ENCODE peak calls at places on chromosomes 3 and 15, in four cellular contexts. D is transverse colon, P is psoas muscle, M is neuronal stem cell. Y is an unnamed sample.

GRCh38 chr15:27871078-27871695 is 227.9 kb downstream of the OCA2 start:
- DNase-seq in P (no peak), D (no peak), M (no peak), Y (no peak)

GRCh38 chr15:98551936-98552562 is 96.3 kb upstream of the IGF1R start:
- DNase-seq in M (no peak), P (no peak), D (no peak), Y (no peak)

GRCh38 chr3:128242818-128243601 is 89.7 kb downstream of the EEFSEC start:
- DNase-seq in M (no peak), P (no peak), D (no peak), Y (peak; percentile 51)

GRCh38 chr3:78905700-78906099 is 862.1 kb downstream of the ROBO1 start:
- DNase-seq in M (no peak), D (no peak), P (no peak), Y (no peak)

GRCh38 chr3:80357761-80358160 is 590.0 kb upstream of the ROBO1 start:
- DNase-seq in M (no peak), D (no peak), P (no peak), Y (no peak)

GRCh38 chr3:6526321-6526720 is 334.6 kb upstream of the GRM7 start:
- DNase-seq in M (no peak), P (no peak), D (no peak), Y (no peak)

GRCh38 chr3:153400641-153401040 is 238.6 kb downstream of the RAP2B start:
- DNase-seq in P (no peak), M (no peak), D (no peak), Y (no peak)

GRCh38 chr15:41596972-41597371 is 38.0 kb downstream of the TYRO3 start:
- DNase-seq in D (no peak), P (no peak), M (no peak), Y (no peak)

GRCh38 chr3:146555311-146555710 is 10.9 kb upstream of the PLSCR1 start:
- DNase-seq in M (no peak), D (no peak), P (no peak), Y (no peak)

GRCh38 chr15:36347272-36347864 is 232.1 kb upstream of the CDIN1 start:
- DNase-seq in M (no peak), P (no peak), D (no peak), Y (no peak)

GRCh38 chr15:66820474-66821258 is 118.6 kb downstream of the SMAD6 start:
- DNase-seq in P (no peak), M (no peak), D (no peak), Y (no peak)

GRCh38 chr3:38560284-38560683 is 64.1 kb downstream of the EXOG start:
- DNase-seq in P (peak; percentile 38), D (peak; percentile 4), M (no peak), Y (no peak)

GRCh38 chr3:131739211-131739610 is 236.4 kb upstream of the MRPL3 start:
- DNase-seq in M (no peak), D (no peak), P (no peak), Y (no peak)

GRCh38 chr3:125589743-125590142 is 5.6 kb downstream of the OSBPL11 start:
- DNase-seq in M (no peak), D (no peak), P (no peak), Y (no peak)

GRCh38 chr3:138935864-138936762 is 10.8 kb downstream of the FOXL2 start:
- DNase-seq in P (peak; percentile 90), M (peak; percentile 72), D (peak; percentile 69), Y (peak; percentile 98)

GRCh38 chr3:53230041-53230621 is 25.7 kb downstream of the TKT start:
- DNase-seq in D (no peak), P (peak; percentile 31), M (no peak), Y (peak; percentile 65)

GRCh38 chr3:30605005-30605404 is 1.4 kb upstream of the TGFBR2 start:
- DNase-seq in D (no peak), P (no peak), M (no peak), Y (no peak)

GRCh38 chr3:186318135-186318534 is 43.9 kb downstream of the DGKG start:
- DNase-seq in D (no peak), M (no peak), P (no peak), Y (no peak)

GRCh38 chr15:45186771-45187577 is 792 bp downstream of the SHF start:
- DNase-seq in D (no peak), P (no peak), M (no peak), Y (peak; percentile 66)
- H3K27ac ChIP-seq in D (peak overlapping the region; percentile 83), P (peak overlapping the region; percentile 32), M (peak overlapping the region; percentile 2), Y (no peak overlapping the region)

GRCh38 chr3:14119166-14119510 is 5.5 kb downstream of the CHCHD4 start:
- DNase-seq in P (no peak), D (no peak), M (no peak), Y (no peak)
- H3K27ac ChIP-seq in P (no peak overlapping the region), D (no peak overlapping the region), M (no peak overlapping the region), Y (no peak overlapping the region)

GRCh38 chr3:114308830-114309229 is 15.0 kb downstream of the TIGIT start:
- DNase-seq in P (no peak), M (no peak), D (peak; percentile 33), Y (no peak)

GRCh38 chr3:114308377-114308776 is 14.5 kb downstream of the TIGIT start:
- DNase-seq in M (no peak), D (no peak), P (no peak), Y (no peak)

GRCh38 chr3:114310701-114311100 is 16.9 kb downstream of the TIGIT start:
- DNase-seq in P (no peak), D (no peak), M (no peak), Y (no peak)

GRCh38 chr3:114307841-114308228 is 14.0 kb downstream of the TIGIT start:
- DNase-seq in M (no peak), D (no peak), P (no peak), Y (no peak)

DNA sequence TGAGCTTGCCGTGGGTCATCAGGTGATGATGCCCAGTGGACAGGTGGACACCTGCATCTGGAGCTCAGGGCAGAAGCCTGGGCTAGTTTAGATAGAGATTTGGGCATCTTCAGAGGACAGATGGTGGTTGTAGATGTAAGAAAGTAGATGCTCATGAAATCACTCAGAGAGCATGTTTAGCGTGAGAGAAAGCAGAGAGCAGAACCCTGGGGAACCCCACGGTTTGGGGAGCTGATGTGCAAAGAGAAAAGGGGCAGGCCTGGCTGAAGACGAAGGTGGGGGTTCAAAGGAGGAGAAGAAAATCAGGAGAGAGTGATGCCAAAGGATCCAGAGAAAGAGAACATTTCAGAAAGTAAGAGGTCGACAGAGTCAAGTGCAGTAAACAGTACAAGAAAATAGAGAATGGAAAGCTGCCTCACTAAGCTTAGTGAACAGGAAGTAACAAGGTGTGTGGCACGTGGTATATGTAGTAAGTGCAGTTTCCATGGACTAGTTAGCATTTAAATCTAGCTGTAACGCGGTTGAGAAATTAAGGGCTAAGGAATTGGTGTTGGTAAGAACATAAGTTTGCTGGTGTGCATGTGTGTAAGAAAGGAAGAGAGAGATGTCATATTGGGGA is 13.5 kb downstream of the TIGIT start:
- DNase-seq in M (no peak), D (no peak), P (no peak), Y (no peak)
- H3K27ac ChIP-seq in M (no peak overlapping the region), D (peak overlapping the region; percentile 9), P (no peak overlapping the region), Y (no peak overlapping the region)

GRCh38 chr3:184629555-184630160 is 68.1 kb downstream of the EPHB3 start:
- DNase-seq in D (no peak), M (no peak), P (no peak), Y (peak; percentile 35)

GRCh38 chr3:184633185-184633584 is 71.6 kb downstream of the EPHB3 start:
- DNase-seq in D (no peak), M (no peak), P (peak; percentile 20), Y (no peak)

GRCh38 chr3:184631339-184631965 is 69.9 kb downstream of the EPHB3 start:
- DNase-seq in P (no peak), M (no peak), D (no peak), Y (no peak)

GRCh38 chr3:184632551-184632950 is 71.0 kb downstream of the EPHB3 start:
- DNase-seq in D (peak; percentile 71), P (no peak), M (no peak), Y (peak; percentile 62)

DNA sequence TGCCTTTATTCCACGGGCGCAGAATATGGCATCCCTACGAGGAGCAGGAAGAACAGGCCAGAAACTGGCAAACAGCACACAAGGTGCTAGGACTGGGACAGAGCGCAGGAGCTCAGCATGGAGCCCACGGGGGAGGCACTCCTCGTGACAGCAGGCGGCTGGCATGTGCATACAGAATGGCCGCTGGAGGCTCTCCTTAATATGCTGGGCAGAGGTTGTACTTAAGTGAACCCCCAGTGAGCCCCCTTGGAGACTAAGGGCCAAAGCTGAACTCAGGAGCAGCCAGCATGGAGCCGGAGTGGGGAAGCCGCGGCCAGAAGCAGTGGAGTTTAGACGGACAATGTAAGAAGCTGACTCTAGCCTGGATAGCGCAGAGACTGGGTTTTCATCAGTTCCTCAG is 69.3 kb downstream of the EPHB3 start:
- DNase-seq in D (no peak), P (no peak), M (no peak), Y (peak; percentile 50)
- H3K27ac ChIP-seq in D (no peak overlapping the region), P (no peak overlapping the region), M (no peak overlapping the region), Y (no peak overlapping the region)

GRCh38 chr15:75903331-75904240 is at the start of gene FBXO22:
- DNase-seq in P (peak; percentile 95), D (peak; percentile 94), M (peak; percentile 87), Y (peak; percentile 92)
- H3K27ac ChIP-seq in P (peak within 1 kb of the TSS; percentile 78), D (peak within 1 kb of the TSS; percentile 88), M (peak within 1 kb of the TSS; percentile 80), Y (peak within 1 kb of the TSS; percentile 58)

GRCh38 chr15:48634096-48634495 is 11.4 kb downstream of the FBN1 start:
- DNase-seq in M (no peak), D (no peak), P (no peak), Y (no peak)

GRCh38 chr15:48637639-48638038 is 7.9 kb downstream of the FBN1 start:
- DNase-seq in M (no peak), P (no peak), D (no peak), Y (no peak)

GRCh38 chr15:48638966-48639365 is 6.5 kb downstream of the FBN1 start:
- DNase-seq in P (no peak), M (no peak), D (no peak), Y (no peak)

GRCh38 chr15:48634934-48635333 is 10.6 kb downstream of the FBN1 start:
- DNase-seq in M (no peak), P (no peak), D (no peak), Y (peak; percentile 13)

DNA sequence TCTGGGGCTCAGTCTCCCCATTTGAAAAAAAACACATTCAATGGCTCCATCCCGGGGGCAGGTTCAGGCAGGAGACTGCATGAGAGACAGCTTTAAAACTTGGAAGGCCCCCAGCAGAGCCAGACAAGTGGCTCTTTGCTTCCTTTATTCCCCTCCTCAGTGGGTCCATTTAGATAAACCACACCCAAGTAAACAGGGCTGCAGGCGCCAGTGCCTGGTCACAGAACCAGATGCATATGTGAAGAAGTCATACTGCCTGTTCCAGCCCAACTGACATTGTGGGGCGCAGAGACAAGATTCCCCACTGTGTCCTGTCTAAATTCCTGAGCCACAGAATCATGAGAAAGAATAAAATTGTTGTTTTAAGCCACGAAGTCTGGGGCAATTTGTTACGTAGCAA is 9.0 kb downstream of the FBN1 start:
- DNase-seq in D (no peak), M (no peak), P (no peak), Y (peak; percentile 65)
- H3K27ac ChIP-seq in D (no peak overlapping the region), M (no peak overlapping the region), P (no peak overlapping the region), Y (peak overlapping the region; percentile 70)

GRCh38 chr3:97950360-97950759 is 21.9 kb downstream of the RIOX2 start:
- DNase-seq in M (no peak), P (no peak), D (no peak), Y (no peak)
- H3K27ac ChIP-seq in M (no peak overlapping the region), P (no peak overlapping the region), D (no peak overlapping the region), Y (no peak overlapping the region)

DNA sequence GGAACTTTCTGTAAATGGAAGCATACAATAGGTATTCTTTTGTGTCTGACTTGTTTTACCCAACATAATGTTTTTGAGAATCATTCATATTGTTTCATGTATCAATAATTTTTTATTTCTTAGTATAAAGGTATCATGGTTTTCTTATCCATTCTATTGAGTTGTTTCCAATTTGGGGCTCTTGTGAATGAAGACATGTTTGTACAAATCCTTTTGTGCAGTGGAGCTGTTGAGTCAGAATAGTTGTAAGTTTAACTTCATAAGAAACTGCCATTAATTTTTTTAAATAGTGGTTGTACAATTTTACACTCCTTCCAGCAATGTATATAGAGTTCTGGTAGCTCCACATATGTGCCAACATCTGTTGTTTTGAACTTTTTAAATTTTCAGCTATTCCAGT is 59.2 kb upstream of the THSD4 start:
- DNase-seq in P (no peak), M (no peak), D (no peak), Y (no peak)
- H3K27ac ChIP-seq in P (no peak overlapping the region), M (no peak overlapping the region), D (no peak overlapping the region), Y (no peak overlapping the region)

Y was measured in osteoblast.